ENCODE peak calls at places on chromosome 2, in nine cellular contexts. Q is GM23248; Y is glomerular endothelial cell; O is T-helper 9 cell; N is mesenteric fat pad; S is HuH-7.5; M is stimulated activated CD4-positive, alpha-beta T cell treated with anti-CD3 and anti-CD28 coated beads, Interleukin-15, amount 100 ng/mL, for 1 hour; V is cerebellum; J is NCI-H146. C is an unnamed sample.

GRCh38 chr2:122692400-122693083 is 937.1 kb downstream of the TSN start:
- DNase-seq in Y (no peak), O (no peak), N (no peak), J (no peak), Q (no peak), S (no peak), M (no peak), V (no peak), C (no peak)

GRCh38 chr2:138493334-138493733 is 8.2 kb upstream of the SPOPL start:
- DNase-seq in S (no peak), N (no peak), M (no peak), V (no peak), J (peak), O (no peak), Q (no peak), Y (no peak), C (no peak)

GRCh38 chr2:11681722-11682589 is 12.0 kb upstream of the NTSR2 start:
- DNase-seq in M (peak), O (peak), Y (no peak), V (peak), N (peak), J (peak), S (peak), Q (peak), C (no peak)

GRCh38 chr2:219612605-219613286 is 14.7 kb upstream of the SLC4A3 start:
- DNase-seq in O (no peak), M (no peak), Y (no peak), S (no peak), Q (no peak), J (no peak), V (no peak), N (no peak), C (no peak)

GRCh38 chr2:102975996-102976636 is 214.3 kb downstream of the TMEM182 start:
- DNase-seq in M (no peak), O (no peak), Y (no peak), Q (peak), J (peak), N (no peak), V (no peak), S (peak), C (peak)

GRCh38 chr2:24565537-24565936 is 74.5 kb downstream of the NCOA1 start:
- DNase-seq in N (no peak), Y (no peak), S (no peak), Q (no peak), J (no peak), M (no peak), V (no peak), O (no peak), C (no peak)

GRCh38 chr2:39530423-39530866 is 93.4 kb upstream of the MAP4K3 start:
- DNase-seq in J (no peak), V (no peak), N (no peak), Y (no peak), S (no peak), Q (peak), M (no peak), O (no peak), C (peak)

GRCh38 chr2:96985181-96985580 is 1.2 kb downstream of the FAM178B start:
- DNase-seq in M (no peak), J (no peak), N (no peak), Q (no peak), S (no peak), Y (no peak), O (no peak), V (no peak), C (no peak)

GRCh38 chr2:100052645-100053044 is 89.7 kb downstream of the AFF3 start:
- DNase-seq in S (no peak), M (no peak), J (peak), N (no peak), Y (no peak), Q (no peak), V (no peak), O (no peak), C (no peak)

GRCh38 chr2:205660521-205661124 is 21.7 kb upstream of the NRP2 start:
- DNase-seq in Q (peak), M (no peak), V (no peak), Y (no peak), O (no peak), J (no peak), N (no peak), S (no peak), C (peak)

GRCh38 chr2:233413529-233414272 is 59.4 kb downstream of the DGKD start:
- DNase-seq in S (no peak), V (peak), O (peak), J (no peak), M (no peak), Y (peak), Q (peak), N (peak), C (peak)

GRCh38 chr2:145305854-145306253 is 785.9 kb upstream of the ZEB2 start:
- DNase-seq in O (no peak), Q (no peak), Y (no peak), M (no peak), N (no peak), V (no peak), S (no peak), J (no peak), C (no peak)

C was measured in astrocyte of the spinal cord.